ENCODE peak calls at places on chromosomes 6 and 20, in nine cellular contexts. One of them, this sample, is unnamed.

GRCh38 chr6:170102582-170103481 is 188.0 kb downstream of the DLL1 start:
- DNase-seq in GM19239: no peak
- DNase-seq in nucleus accumbens: no peak
- DNase-seq in non-pigmented ciliary epithelial cell: no peak
- DNase-seq in stimulated activated CD8-positive, alpha-beta memory T cell treated with anti-CD3 and anti-CD28 coated beads, Interleukin-4, amount 100 ng/mL, for 48 hours: peak
- DNase-seq in activated CD8-positive, alpha-beta memory T cell treated with anti-CD3 and anti-CD28 coated beads, Interleukin-2, amount 10 ng/mL, durations not matched to agents 7 days and 5 days: peak
- DNase-seq in stimulated activated naive CD4-positive, alpha-beta T cell: no peak
- DNase-seq in adrenal gland: no peak
- DNase-seq in SHP77: no peak
- DNase-seq in this sample: no peak

GRCh38 chr20:7702141-7702540 is 238.1 kb downstream of the HAO1 start:
- DNase-seq in GM19239: no peak
- DNase-seq in nucleus accumbens: no peak
- DNase-seq in non-pigmented ciliary epithelial cell: no peak
- DNase-seq in stimulated activated CD8-positive, alpha-beta memory T cell treated with anti-CD3 and anti-CD28 coated beads, Interleukin-4, amount 100 ng/mL, for 48 hours: no peak
- DNase-seq in activated CD8-positive, alpha-beta memory T cell treated with anti-CD3 and anti-CD28 coated beads, Interleukin-2, amount 10 ng/mL, durations not matched to agents 7 days and 5 days: no peak
- DNase-seq in stimulated activated naive CD4-positive, alpha-beta T cell: no peak
- DNase-seq in adrenal gland: no peak
- DNase-seq in SHP77: no peak
- DNase-seq in this sample: no peak

GRCh38 chr6:28585335-28585734 is 59.7 kb downstream of the GPX5 start:
- DNase-seq in GM19239: no peak
- DNase-seq in nucleus accumbens: no peak
- DNase-seq in non-pigmented ciliary epithelial cell: no peak
- DNase-seq in stimulated activated CD8-positive, alpha-beta memory T cell treated with anti-CD3 and anti-CD28 coated beads, Interleukin-4, amount 100 ng/mL, for 48 hours: no peak
- DNase-seq in activated CD8-positive, alpha-beta memory T cell treated with anti-CD3 and anti-CD28 coated beads, Interleukin-2, amount 10 ng/mL, durations not matched to agents 7 days and 5 days: no peak
- DNase-seq in stimulated activated naive CD4-positive, alpha-beta T cell: no peak
- DNase-seq in adrenal gland: no peak
- DNase-seq in SHP77: peak
- DNase-seq in this sample: peak

GRCh38 chr6:132198896-132199295 is 202.4 kb downstream of the MOXD1 start:
- DNase-seq in GM19239: no peak
- DNase-seq in nucleus accumbens: no peak
- DNase-seq in non-pigmented ciliary epithelial cell: peak
- DNase-seq in stimulated activated CD8-positive, alpha-beta memory T cell treated with anti-CD3 and anti-CD28 coated beads, Interleukin-4, amount 100 ng/mL, for 48 hours: no peak
- DNase-seq in activated CD8-positive, alpha-beta memory T cell treated with anti-CD3 and anti-CD28 coated beads, Interleukin-2, amount 10 ng/mL, durations not matched to agents 7 days and 5 days: no peak
- DNase-seq in stimulated activated naive CD4-positive, alpha-beta T cell: no peak
- DNase-seq in adrenal gland: no peak
- DNase-seq in SHP77: no peak
- DNase-seq in this sample: no peak

GRCh38 chr6:14286634-14287428 is 169.3 kb downstream of the CD83 start:
- DNase-seq in GM19239: no peak
- DNase-seq in nucleus accumbens: no peak
- DNase-seq in non-pigmented ciliary epithelial cell: no peak
- DNase-seq in stimulated activated CD8-positive, alpha-beta memory T cell treated with anti-CD3 and anti-CD28 coated beads, Interleukin-4, amount 100 ng/mL, for 48 hours: no peak
- DNase-seq in activated CD8-positive, alpha-beta memory T cell treated with anti-CD3 and anti-CD28 coated beads, Interleukin-2, amount 10 ng/mL, durations not matched to agents 7 days and 5 days: no peak
- DNase-seq in stimulated activated naive CD4-positive, alpha-beta T cell: no peak
- DNase-seq in adrenal gland: no peak
- DNase-seq in SHP77: no peak
- DNase-seq in this sample: no peak

GRCh38 chr20:41196653-41197225 is 59.4 kb downstream of the PLCG1 start:
- DNase-seq in GM19239: no peak
- DNase-seq in nucleus accumbens: no peak
- DNase-seq in non-pigmented ciliary epithelial cell: no peak
- DNase-seq in stimulated activated CD8-positive, alpha-beta memory T cell treated with anti-CD3 and anti-CD28 coated beads, Interleukin-4, amount 100 ng/mL, for 48 hours: no peak
- DNase-seq in activated CD8-positive, alpha-beta memory T cell treated with anti-CD3 and anti-CD28 coated beads, Interleukin-2, amount 10 ng/mL, durations not matched to agents 7 days and 5 days: no peak
- DNase-seq in stimulated activated naive CD4-positive, alpha-beta T cell: no peak
- DNase-seq in adrenal gland: no peak
- DNase-seq in SHP77: no peak
- DNase-seq in this sample: no peak

GRCh38 chr6:156848533-156848932 is 71.4 kb downstream of the ARID1B start:
- DNase-seq in GM19239: no peak
- DNase-seq in nucleus accumbens: no peak
- DNase-seq in non-pigmented ciliary epithelial cell: no peak
- DNase-seq in stimulated activated CD8-positive, alpha-beta memory T cell treated with anti-CD3 and anti-CD28 coated beads, Interleukin-4, amount 100 ng/mL, for 48 hours: no peak
- DNase-seq in activated CD8-positive, alpha-beta memory T cell treated with anti-CD3 and anti-CD28 coated beads, Interleukin-2, amount 10 ng/mL, durations not matched to agents 7 days and 5 days: no peak
- DNase-seq in stimulated activated naive CD4-positive, alpha-beta T cell: no peak
- DNase-seq in adrenal gland: no peak
- DNase-seq in SHP77: peak
- DNase-seq in this sample: no peak

GRCh38 chr6:34331361-34332050 is 61.0 kb downstream of the NUDT3 start:
- DNase-seq in GM19239: no peak
- DNase-seq in nucleus accumbens: no peak
- DNase-seq in non-pigmented ciliary epithelial cell: no peak
- DNase-seq in stimulated activated CD8-positive, alpha-beta memory T cell treated with anti-CD3 and anti-CD28 coated beads, Interleukin-4, amount 100 ng/mL, for 48 hours: no peak
- DNase-seq in activated CD8-positive, alpha-beta memory T cell treated with anti-CD3 and anti-CD28 coated beads, Interleukin-2, amount 10 ng/mL, durations not matched to agents 7 days and 5 days: no peak
- DNase-seq in stimulated activated naive CD4-positive, alpha-beta T cell: no peak
- DNase-seq in adrenal gland: no peak
- DNase-seq in SHP77: no peak
- DNase-seq in this sample: no peak

GRCh38 chr20:32130352-32130751 is 20.8 kb downstream of the TM9SF4 start:
- DNase-seq in GM19239: no peak
- DNase-seq in nucleus accumbens: no peak
- DNase-seq in non-pigmented ciliary epithelial cell: no peak
- DNase-seq in stimulated activated CD8-positive, alpha-beta memory T cell treated with anti-CD3 and anti-CD28 coated beads, Interleukin-4, amount 100 ng/mL, for 48 hours: no peak
- DNase-seq in activated CD8-positive, alpha-beta memory T cell treated with anti-CD3 and anti-CD28 coated beads, Interleukin-2, amount 10 ng/mL, durations not matched to agents 7 days and 5 days: no peak
- DNase-seq in stimulated activated naive CD4-positive, alpha-beta T cell: no peak
- DNase-seq in adrenal gland: no peak
- DNase-seq in SHP77: no peak
- DNase-seq in this sample: no peak

GRCh38 chr6:27777614-27778355 is 134.4 kb downstream of the OR2B2 start:
- DNase-seq in GM19239: no peak
- DNase-seq in nucleus accumbens: no peak
- DNase-seq in non-pigmented ciliary epithelial cell: no peak
- DNase-seq in stimulated activated CD8-positive, alpha-beta memory T cell treated with anti-CD3 and anti-CD28 coated beads, Interleukin-4, amount 100 ng/mL, for 48 hours: no peak
- DNase-seq in activated CD8-positive, alpha-beta memory T cell treated with anti-CD3 and anti-CD28 coated beads, Interleukin-2, amount 10 ng/mL, durations not matched to agents 7 days and 5 days: no peak
- DNase-seq in stimulated activated naive CD4-positive, alpha-beta T cell: no peak
- DNase-seq in adrenal gland: no peak
- DNase-seq in SHP77: no peak
- DNase-seq in this sample: no peak

GRCh38 chr6:109373762-109374161 is 8.5 kb downstream of the CD164 start:
- DNase-seq in GM19239: no peak
- DNase-seq in nucleus accumbens: no peak
- DNase-seq in non-pigmented ciliary epithelial cell: no peak
- DNase-seq in stimulated activated CD8-positive, alpha-beta memory T cell treated with anti-CD3 and anti-CD28 coated beads, Interleukin-4, amount 100 ng/mL, for 48 hours: peak
- DNase-seq in activated CD8-positive, alpha-beta memory T cell treated with anti-CD3 and anti-CD28 coated beads, Interleukin-2, amount 10 ng/mL, durations not matched to agents 7 days and 5 days: peak
- DNase-seq in stimulated activated naive CD4-positive, alpha-beta T cell: no peak
- DNase-seq in adrenal gland: no peak
- DNase-seq in SHP77: no peak
- DNase-seq in this sample: no peak

GRCh38 chr20:55205684-55206083 is 730.3 kb downstream of the DOK5 start:
- DNase-seq in GM19239: no peak
- DNase-seq in nucleus accumbens: no peak
- DNase-seq in non-pigmented ciliary epithelial cell: no peak
- DNase-seq in stimulated activated CD8-positive, alpha-beta memory T cell treated with anti-CD3 and anti-CD28 coated beads, Interleukin-4, amount 100 ng/mL, for 48 hours: no peak
- DNase-seq in activated CD8-positive, alpha-beta memory T cell treated with anti-CD3 and anti-CD28 coated beads, Interleukin-2, amount 10 ng/mL, durations not matched to agents 7 days and 5 days: no peak
- DNase-seq in stimulated activated naive CD4-positive, alpha-beta T cell: no peak
- DNase-seq in adrenal gland: no peak
- DNase-seq in SHP77: no peak
- DNase-seq in this sample: no peak

GRCh38 chr20:17555106-17555505 is 14.8 kb upstream of the DSTN start:
- DNase-seq in GM19239: no peak
- DNase-seq in nucleus accumbens: no peak
- DNase-seq in non-pigmented ciliary epithelial cell: no peak
- DNase-seq in stimulated activated CD8-positive, alpha-beta memory T cell treated with anti-CD3 and anti-CD28 coated beads, Interleukin-4, amount 100 ng/mL, for 48 hours: no peak
- DNase-seq in activated CD8-positive, alpha-beta memory T cell treated with anti-CD3 and anti-CD28 coated beads, Interleukin-2, amount 10 ng/mL, durations not matched to agents 7 days and 5 days: no peak
- DNase-seq in stimulated activated naive CD4-positive, alpha-beta T cell: no peak
- DNase-seq in adrenal gland: no peak
- DNase-seq in SHP77: no peak
- DNase-seq in this sample: no peak